ENCODE peak calls at places on chromosomes 16 and 17, in seven cellular contexts. One of them, this sample, is unnamed.

GRCh38 chr17:76000016-76000754 is 470 bp upstream of the CDK3 start:
- DNase-seq in Peyer's patch: peak
- DNase-seq in esophagus squamous epithelium: no peak
- DNase-seq in NCI-H1436: peak
- DNase-seq in cardiac muscle cell: peak
- DNase-seq in stomach: peak
- DNase-seq in stimulated activated CD4-positive, alpha-beta T cell treated with anti-CD3 and anti-CD28 coated beads, Interleukin-4, amount 100 ng/mL, for 4 hours: peak
- DNase-seq in this sample: peak

GRCh38 chr16:27321013-27321960 is 7.5 kb downstream of the IL4R start:
- DNase-seq in Peyer's patch: no peak
- DNase-seq in esophagus squamous epithelium: no peak
- DNase-seq in NCI-H1436: no peak
- DNase-seq in cardiac muscle cell: no peak
- DNase-seq in stomach: no peak
- DNase-seq in stimulated activated CD4-positive, alpha-beta T cell treated with anti-CD3 and anti-CD28 coated beads, Interleukin-4, amount 100 ng/mL, for 4 hours: no peak
- DNase-seq in this sample: no peak

GRCh38 chr16:68486671-68487495 is 38.6 kb upstream of the SMPD3 start:
- DNase-seq in Peyer's patch: no peak
- DNase-seq in esophagus squamous epithelium: no peak
- DNase-seq in NCI-H1436: peak
- DNase-seq in cardiac muscle cell: no peak
- DNase-seq in stomach: no peak
- DNase-seq in stimulated activated CD4-positive, alpha-beta T cell treated with anti-CD3 and anti-CD28 coated beads, Interleukin-4, amount 100 ng/mL, for 4 hours: no peak
- DNase-seq in this sample: peak

GRCh38 chr16:4116328-4117249 is at the start of gene ADCY9:
- DNase-seq in Peyer's patch: peak
- DNase-seq in esophagus squamous epithelium: no peak
- DNase-seq in NCI-H1436: peak
- DNase-seq in cardiac muscle cell: peak
- DNase-seq in stomach: peak
- DNase-seq in stimulated activated CD4-positive, alpha-beta T cell treated with anti-CD3 and anti-CD28 coated beads, Interleukin-4, amount 100 ng/mL, for 4 hours: peak
- DNase-seq in this sample: peak

GRCh38 chr17:30950669-30951399 is 20.0 kb upstream of the RNF135 start:
- DNase-seq in Peyer's patch: no peak
- DNase-seq in esophagus squamous epithelium: no peak
- DNase-seq in NCI-H1436: peak
- DNase-seq in cardiac muscle cell: no peak
- DNase-seq in stomach: peak
- DNase-seq in stimulated activated CD4-positive, alpha-beta T cell treated with anti-CD3 and anti-CD28 coated beads, Interleukin-4, amount 100 ng/mL, for 4 hours: no peak
- DNase-seq in this sample: peak

GRCh38 chr17:40191237-40192208 is 14.3 kb downstream of the RAPGEFL1 start:
- DNase-seq in Peyer's patch: peak
- DNase-seq in esophagus squamous epithelium: peak
- DNase-seq in NCI-H1436: peak
- DNase-seq in cardiac muscle cell: peak
- DNase-seq in stomach: peak
- DNase-seq in stimulated activated CD4-positive, alpha-beta T cell treated with anti-CD3 and anti-CD28 coated beads, Interleukin-4, amount 100 ng/mL, for 4 hours: peak
- DNase-seq in this sample: peak

GRCh38 chr17:8210761-8211458 is 535 bp upstream of the AURKB start:
- DNase-seq in Peyer's patch: no peak
- DNase-seq in esophagus squamous epithelium: no peak
- DNase-seq in NCI-H1436: no peak
- DNase-seq in cardiac muscle cell: no peak
- DNase-seq in stomach: no peak
- DNase-seq in stimulated activated CD4-positive, alpha-beta T cell treated with anti-CD3 and anti-CD28 coated beads, Interleukin-4, amount 100 ng/mL, for 4 hours: no peak
- DNase-seq in this sample: no peak

GRCh38 chr16:65510241-65510640 is 388.4 kb upstream of the CDH11 start:
- DNase-seq in Peyer's patch: no peak
- DNase-seq in esophagus squamous epithelium: no peak
- DNase-seq in NCI-H1436: no peak
- DNase-seq in cardiac muscle cell: no peak
- DNase-seq in stomach: no peak
- DNase-seq in stimulated activated CD4-positive, alpha-beta T cell treated with anti-CD3 and anti-CD28 coated beads, Interleukin-4, amount 100 ng/mL, for 4 hours: no peak
- DNase-seq in this sample: no peak

GRCh38 chr17:77352441-77352840 is 211.7 kb downstream of the SEC14L1 start:
- DNase-seq in Peyer's patch: no peak
- DNase-seq in esophagus squamous epithelium: no peak
- DNase-seq in NCI-H1436: no peak
- DNase-seq in cardiac muscle cell: no peak
- DNase-seq in stomach: peak
- DNase-seq in stimulated activated CD4-positive, alpha-beta T cell treated with anti-CD3 and anti-CD28 coated beads, Interleukin-4, amount 100 ng/mL, for 4 hours: no peak
- DNase-seq in this sample: no peak

GRCh38 chr16:50889746-50890145 is 147.9 kb downstream of the CYLD start:
- DNase-seq in Peyer's patch: no peak
- DNase-seq in esophagus squamous epithelium: no peak
- DNase-seq in NCI-H1436: no peak
- DNase-seq in cardiac muscle cell: no peak
- DNase-seq in stomach: no peak
- DNase-seq in stimulated activated CD4-positive, alpha-beta T cell treated with anti-CD3 and anti-CD28 coated beads, Interleukin-4, amount 100 ng/mL, for 4 hours: no peak
- DNase-seq in this sample: no peak

GRCh38 chr16:2194166-2194834 is 2.1 kb downstream of the CASKIN1 start:
- DNase-seq in Peyer's patch: no peak
- DNase-seq in esophagus squamous epithelium: no peak
- DNase-seq in NCI-H1436: peak
- DNase-seq in cardiac muscle cell: no peak
- DNase-seq in stomach: no peak
- DNase-seq in stimulated activated CD4-positive, alpha-beta T cell treated with anti-CD3 and anti-CD28 coated beads, Interleukin-4, amount 100 ng/mL, for 4 hours: no peak
- DNase-seq in this sample: no peak

GRCh38 chr17:80443916-80444708 is 29.1 kb downstream of the ENDOV start:
- DNase-seq in Peyer's patch: no peak
- DNase-seq in esophagus squamous epithelium: no peak
- DNase-seq in NCI-H1436: peak
- DNase-seq in cardiac muscle cell: no peak
- DNase-seq in stomach: no peak
- DNase-seq in stimulated activated CD4-positive, alpha-beta T cell treated with anti-CD3 and anti-CD28 coated beads, Interleukin-4, amount 100 ng/mL, for 4 hours: no peak
- DNase-seq in this sample: no peak

GRCh38 chr17:32960815-32961214 is 30.8 kb upstream of the SPACA3 start:
- DNase-seq in Peyer's patch: no peak
- DNase-seq in esophagus squamous epithelium: no peak
- DNase-seq in NCI-H1436: no peak
- DNase-seq in cardiac muscle cell: no peak
- DNase-seq in stomach: no peak
- DNase-seq in stimulated activated CD4-positive, alpha-beta T cell treated with anti-CD3 and anti-CD28 coated beads, Interleukin-4, amount 100 ng/mL, for 4 hours: no peak
- DNase-seq in this sample: no peak

GRCh38 chr17:52376137-52376536 is 217.6 kb upstream of the CA10 start:
- DNase-seq in Peyer's patch: no peak
- DNase-seq in esophagus squamous epithelium: no peak
- DNase-seq in NCI-H1436: no peak
- DNase-seq in cardiac muscle cell: no peak
- DNase-seq in stomach: no peak
- DNase-seq in stimulated activated CD4-positive, alpha-beta T cell treated with anti-CD3 and anti-CD28 coated beads, Interleukin-4, amount 100 ng/mL, for 4 hours: no peak
- DNase-seq in this sample: no peak

GRCh38 chr16:20812510-20812909 is 6.2 kb downstream of the REXO5 start:
- DNase-seq in Peyer's patch: no peak
- DNase-seq in esophagus squamous epithelium: no peak
- DNase-seq in NCI-H1436: no peak
- DNase-seq in cardiac muscle cell: no peak
- DNase-seq in stomach: no peak
- DNase-seq in stimulated activated CD4-positive, alpha-beta T cell treated with anti-CD3 and anti-CD28 coated beads, Interleukin-4, amount 100 ng/mL, for 4 hours: no peak
- DNase-seq in this sample: no peak

GRCh38 chr17:75011788-75012319 is 616 bp upstream of the MRPL58 start:
- DNase-seq in Peyer's patch: peak
- DNase-seq in esophagus squamous epithelium: no peak
- DNase-seq in NCI-H1436: peak
- DNase-seq in cardiac muscle cell: no peak
- DNase-seq in stomach: peak
- DNase-seq in stimulated activated CD4-positive, alpha-beta T cell treated with anti-CD3 and anti-CD28 coated beads, Interleukin-4, amount 100 ng/mL, for 4 hours: no peak
- DNase-seq in this sample: no peak

GRCh38 chr17:39915559-39915958 is 2.9 kb downstream of the GSDMB start:
- DNase-seq in Peyer's patch: no peak
- DNase-seq in esophagus squamous epithelium: no peak
- DNase-seq in NCI-H1436: no peak
- DNase-seq in cardiac muscle cell: no peak
- DNase-seq in stomach: no peak
- DNase-seq in stimulated activated CD4-positive, alpha-beta T cell treated with anti-CD3 and anti-CD28 coated beads, Interleukin-4, amount 100 ng/mL, for 4 hours: no peak
- DNase-seq in this sample: no peak

GRCh38 chr16:25141648-25142047 is 30.1 kb downstream of the LCMT1 start:
- DNase-seq in Peyer's patch: no peak
- DNase-seq in esophagus squamous epithelium: no peak
- DNase-seq in NCI-H1436: no peak
- DNase-seq in cardiac muscle cell: no peak
- DNase-seq in stomach: no peak
- DNase-seq in stimulated activated CD4-positive, alpha-beta T cell treated with anti-CD3 and anti-CD28 coated beads, Interleukin-4, amount 100 ng/mL, for 4 hours: no peak
- DNase-seq in this sample: no peak

GRCh38 chr16:81808933-81809480 is 29.9 kb downstream of the PLCG2 start:
- DNase-seq in Peyer's patch: peak
- DNase-seq in esophagus squamous epithelium: peak
- DNase-seq in NCI-H1436: no peak
- DNase-seq in cardiac muscle cell: no peak
- DNase-seq in stomach: no peak
- DNase-seq in stimulated activated CD4-positive, alpha-beta T cell treated with anti-CD3 and anti-CD28 coated beads, Interleukin-4, amount 100 ng/mL, for 4 hours: no peak
- DNase-seq in this sample: peak